ENCODE peak calls at places on chromosomes 3 and 15, in nine cellular contexts. R is adrenal gland, A is K562, L is IMR-90, G is A549, F is pancreas, I is fibroblast of the aortic adventitia, Z is nephron progenitor cell, W is endothelial cell. J is an unnamed sample.

GRCh38 chr3:89098964-89099585 is 8.3 kb upstream of the EPHA3 start:
- DNase-seq in R (peak), A (peak), L (peak), G (peak), F (peak), I (peak), Z (peak), W (peak), J (peak)

GRCh38 chr3:192830279-192831110 is 87.2 kb downstream of the MB21D2 start:
- DNase-seq in R (no peak), A (no peak), L (peak), G (no peak), F (no peak), I (no peak), Z (no peak), W (no peak), J (no peak)

GRCh38 chr3:108403198-108403597 is 106.8 kb downstream of the HHLA2 start:
- DNase-seq in R (no peak), A (no peak), L (no peak), G (no peak), F (no peak), I (no peak), Z (no peak), W (no peak), J (no peak)

GRCh38 chr3:195001961-195002861 is 268.7 kb downstream of the XXYLT1 start:
- DNase-seq in R (peak), A (peak), L (peak), G (peak), F (peak), I (peak), Z (peak), W (peak), J (peak)

GRCh38 chr3:31974454-31974853 is 6.6 kb downstream of the OSBPL10 start:
- DNase-seq in R (no peak), A (no peak), L (peak), G (no peak), F (no peak), I (no peak), Z (no peak), W (no peak), J (no peak)

GRCh38 chr3:150599611-150600297 is 3.4 kb upstream of the SELENOT start:
- DNase-seq in R (peak), A (peak), L (peak), G (no peak), F (no peak), I (peak), Z (no peak), W (no peak), J (peak)

GRCh38 chr15:63348392-63348791 is 33.3 kb downstream of the CA12 start:
- DNase-seq in R (peak), A (no peak), L (peak), G (no peak), F (peak), I (peak), Z (no peak), W (no peak), J (no peak)

GRCh38 chr15:40853241-40853890 is 9.5 kb downstream of the SPINT1 start:
- DNase-seq in R (no peak), A (no peak), L (no peak), G (no peak), F (no peak), I (no peak), Z (no peak), W (no peak), J (no peak)

GRCh38 chr3:195768831-195769303 is 42.9 kb downstream of the MUC4 start:
- DNase-seq in R (no peak), A (no peak), L (no peak), G (no peak), F (no peak), I (no peak), Z (no peak), W (no peak), J (no peak)

GRCh38 chr15:80694624-80695098 is 449 bp upstream of the ABHD17C start:
- DNase-seq in R (peak), A (peak), L (peak), G (peak), F (peak), I (peak), Z (no peak), W (peak), J (no peak)

GRCh38 chr3:153001428-153001827 is 160.6 kb upstream of the RAP2B start:
- DNase-seq in R (no peak), A (no peak), L (no peak), G (no peak), F (no peak), I (no peak), Z (no peak), W (no peak), J (no peak)

GRCh38 chr3:177830411-177830849 is 633.1 kb upstream of the TBL1XR1 start:
- DNase-seq in R (peak), A (no peak), L (peak), G (no peak), F (no peak), I (peak), Z (no peak), W (no peak), J (no peak)

GRCh38 chr15:52683585-52683984 is 4.4 kb upstream of the ATOSA start:
- DNase-seq in R (no peak), A (peak), L (no peak), G (no peak), F (no peak), I (no peak), Z (no peak), W (no peak), J (peak)

GRCh38 chr3:46934508-46935167 is 41.9 kb downstream of the CCDC12 start:
- DNase-seq in R (peak), A (no peak), L (no peak), G (no peak), F (no peak), I (peak), Z (no peak), W (no peak), J (no peak)

GRCh38 chr3:72237679-72238320 is 452.9 kb upstream of the PROK2 start:
- DNase-seq in R (no peak), A (no peak), L (no peak), G (no peak), F (no peak), I (peak), Z (no peak), W (no peak), J (no peak)

GRCh38 chr3:126811530-126811929 is 107.5 kb downstream of the CHCHD6 start:
- DNase-seq in R (no peak), A (no peak), L (peak), G (no peak), F (no peak), I (peak), Z (no peak), W (no peak), J (no peak)

GRCh38 chr3:57199895-57200297 is at the start of gene HESX1:
- DNase-seq in R (no peak), A (peak), L (no peak), G (no peak), F (no peak), I (no peak), Z (no peak), W (peak), J (no peak)

GRCh38 chr15:50783895-50784294 is 18.4 kb upstream of the SPPL2A start:
- DNase-seq in R (no peak), A (no peak), L (no peak), G (no peak), F (no peak), I (no peak), Z (no peak), W (no peak), J (no peak)

GRCh38 chr15:61205427-61205826 is 23.7 kb downstream of the RORA start:
- DNase-seq in R (no peak), A (no peak), L (no peak), G (no peak), F (no peak), I (no peak), Z (no peak), W (peak), J (no peak)

GRCh38 chr3:129161860-129162271 is 1.0 kb upstream of the ISY1 start:
- DNase-seq in R (peak), A (peak), L (peak), G (peak), F (no peak), I (no peak), Z (peak), W (peak), J (no peak)

GRCh38 chr15:81398910-81399551 is 25.0 kb upstream of the TMC3 start:
- DNase-seq in R (no peak), A (no peak), L (peak), G (no peak), F (no peak), I (peak), Z (no peak), W (no peak), J (no peak)

GRCh38 chr3:79419222-79419621 is 348.6 kb downstream of the ROBO1 start:
- DNase-seq in R (no peak), A (no peak), L (no peak), G (no peak), F (no peak), I (no peak), Z (no peak), W (no peak), J (no peak)

GRCh38 chr3:169454823-169455222 is 208.7 kb downstream of the MECOM start:
- DNase-seq in R (no peak), A (no peak), L (peak), G (no peak), F (no peak), I (peak), Z (no peak), W (no peak), J (no peak)

GRCh38 chr3:128932516-128933212 is 53.2 kb downstream of the ACAD9 start:
- DNase-seq in R (no peak), A (no peak), L (no peak), G (no peak), F (no peak), I (no peak), Z (no peak), W (no peak), J (no peak)

GRCh38 chr15:44801368-44801767 is 65.0 kb downstream of the TRIM69 start:
- DNase-seq in R (no peak), A (no peak), L (no peak), G (no peak), F (no peak), I (peak), Z (no peak), W (no peak), J (no peak)

GRCh38 chr15:44796508-44796907 is 60.2 kb downstream of the TRIM69 start:
- DNase-seq in R (no peak), A (no peak), L (no peak), G (no peak), F (no peak), I (no peak), Z (no peak), W (no peak), J (no peak)

GRCh38 chr15:44801797-44802196 is 65.5 kb downstream of the TRIM69 start:
- DNase-seq in R (no peak), A (no peak), L (no peak), G (no peak), F (no peak), I (peak), Z (no peak), W (no peak), J (no peak)

GRCh38 chr15:44802336-44802735 is 66.0 kb downstream of the TRIM69 start:
- DNase-seq in R (no peak), A (no peak), L (no peak), G (no peak), F (no peak), I (no peak), Z (no peak), W (no peak), J (no peak)

GRCh38 chr15:44798815-44799214 is 62.5 kb downstream of the TRIM69 start:
- DNase-seq in R (no peak), A (peak), L (no peak), G (peak), F (no peak), I (peak), Z (no peak), W (no peak), J (no peak)
- TF ChIP-seq CTCF in R (no peak), A (peak), L (no peak), G (no peak), F (no peak), I (peak), Z (peak), W (no peak), J (peak)

DNA sequence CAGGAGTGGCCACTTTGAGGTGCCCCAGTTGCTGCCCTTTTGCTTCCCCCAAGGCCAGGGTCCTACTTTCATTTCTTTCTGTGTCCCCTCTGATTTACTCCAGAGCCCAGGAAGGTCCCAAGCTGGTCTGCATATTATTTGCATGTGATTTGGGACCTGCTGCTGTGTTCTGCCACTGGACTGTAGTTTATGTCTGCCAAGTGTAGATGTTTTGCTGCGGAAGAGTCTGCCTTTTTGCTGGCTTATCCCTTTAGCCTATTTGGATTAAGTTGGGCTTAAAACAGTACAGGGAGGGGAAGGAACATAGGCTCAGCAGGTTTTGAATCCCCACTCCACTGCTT is 21.4 kb downstream of the NOX5 start:
- DNase-seq in R (no peak), A (no peak), L (no peak), G (no peak), F (no peak), I (no peak), Z (no peak), W (no peak), J (no peak)
- TF ChIP-seq CTCF in R (no peak), A (no peak), L (no peak), G (no peak), F (no peak), I (no peak), Z (no peak), W (no peak), J (no peak)

GRCh38 chr3:11662392-11662990 is 18.8 kb upstream of the VGLL4 start:
- DNase-seq in R (no peak), A (no peak), L (no peak), G (peak), F (no peak), I (peak), Z (no peak), W (no peak), J (no peak)
- TF ChIP-seq CTCF in R (no peak), A (peak), L (peak), G (peak), F (no peak), I (peak), Z (no peak), W (peak), J (no peak)

GRCh38 chr3:136819784-136820640 is 1.1 kb downstream of the SLC35G2 start:
- DNase-seq in R (peak), A (no peak), L (peak), G (peak), F (peak), I (peak), Z (peak), W (peak), J (no peak)

GRCh38 chr3:136817448-136817847 is 1.5 kb upstream of the SLC35G2 start:
- DNase-seq in R (no peak), A (no peak), L (peak), G (no peak), F (no peak), I (peak), Z (no peak), W (no peak), J (no peak)

GRCh38 chr3:136818191-136818850 is 605 bp upstream of the SLC35G2 start:
- DNase-seq in R (peak), A (peak), L (peak), G (peak), F (peak), I (peak), Z (peak), W (peak), J (peak)

GRCh38 chr3:136818851-136819783 is at the start of gene SLC35G2:
- DNase-seq in R (peak), A (peak), L (peak), G (peak), F (peak), I (peak), Z (peak), W (peak), J (peak)
- TF ChIP-seq CTCF in R (no peak), A (no peak), L (peak), G (no peak), F (no peak), I (no peak), Z (no peak), W (no peak), J (no peak)

GRCh38 chr15:33226559-33227181 is 32.2 kb upstream of the FMN1 start:
- DNase-seq in R (peak), A (peak), L (no peak), G (peak), F (peak), I (no peak), Z (no peak), W (no peak), J (no peak)
- TF ChIP-seq CTCF in R (peak), A (peak), L (no peak), G (peak), F (peak), I (no peak), Z (peak), W (no peak), J (no peak)

GRCh38 chr15:68286256-68286655 is 8.7 kb downstream of the FEM1B start:
- DNase-seq in R (no peak), A (no peak), L (no peak), G (no peak), F (no peak), I (no peak), Z (no peak), W (no peak), J (no peak)
- TF ChIP-seq CTCF in R (no peak), A (no peak), L (no peak), G (no peak), F (no peak), I (no peak), Z (no peak), W (no peak), J (no peak)

J was measured in GM10248.